ENCODE peak calls at places on chromosomes 3 and 15, in eight cellular contexts. X is CD8-positive, alpha-beta T cell; M is right cardiac atrium; W is thoracic aorta; V is lung; J is IMR-90; O is heart left ventricle; F is aorta. G is an unnamed sample.

GRCh38 chr3:63521657-63522056 is 130.8 kb upstream of the SNTN start:
- DNase-seq in M (no peak), O (no peak), F (no peak), W (no peak), X (no peak), J (no peak), V (peak; percentile 37), G (no peak)

GRCh38 chr15:39935241-39935640 is 1.3 kb downstream of the EIF2AK4 start:
- DNase-seq in O (no peak), V (no peak), W (no peak), J (no peak), F (no peak), M (no peak), X (no peak), G (no peak)

GRCh38 chr3:118080886-118081285 is 953.8 kb downstream of the IGSF11 start:
- DNase-seq in X (no peak), J (peak; percentile 18), F (no peak), W (no peak), O (no peak), V (no peak), M (no peak), G (no peak)

GRCh38 chr15:62881056-62881455 is 161.5 kb upstream of the TPM1 start:
- DNase-seq in W (no peak), M (no peak), X (no peak), F (no peak), J (no peak), O (no peak), V (no peak), G (no peak)

GRCh38 chr15:39748276-39748675 is 34.4 kb downstream of the FSIP1 start:
- DNase-seq in J (no peak), X (no peak), M (no peak), V (no peak), F (no peak), O (no peak), W (no peak), G (no peak)

GRCh38 chr3:100268986-100269385 is 8.2 kb downstream of the TBC1D23 start:
- DNase-seq in O (no peak), J (peak; percentile 27), V (no peak), X (no peak), W (no peak), F (no peak), M (no peak), G (no peak)

GRCh38 chr15:93018574-93018973 is 70.4 kb downstream of the RGMA start:
- DNase-seq in M (peak; percentile 45), X (no peak), F (no peak), J (no peak), V (no peak), W (no peak), O (no peak), G (no peak)

GRCh38 chr3:173843060-173843459 is 445.5 kb downstream of the NLGN1 start:
- DNase-seq in J (no peak), O (no peak), X (no peak), M (no peak), W (no peak), F (no peak), V (no peak), G (no peak)

GRCh38 chr15:37028609-37029287 is 71.6 kb downstream of the MEIS2 start:
- DNase-seq in O (no peak), F (no peak), J (peak; percentile 42), V (no peak), M (no peak), W (no peak), X (no peak), G (no peak)

GRCh38 chr3:69219101-69219708 is 96.8 kb upstream of the LMOD3 start:
- DNase-seq in W (no peak), M (no peak), O (no peak), V (no peak), X (no peak), J (no peak), F (no peak), G (no peak)

GRCh38 chr3:150049317-150049716 is 78.6 kb upstream of the PFN2 start:
- DNase-seq in X (no peak), W (no peak), O (no peak), M (no peak), J (peak; percentile 80), F (no peak), V (no peak), G (no peak)

GRCh38 chr15:62464705-62465104 is 299.6 kb upstream of the C2CD4B start:
- DNase-seq in J (peak; percentile 67), X (no peak), W (no peak), O (no peak), F (no peak), M (no peak), V (no peak), G (no peak)

GRCh38 chr3:112774293-112774926 is 72.3 kb downstream of the CD200R1L start:
- DNase-seq in X (no peak), F (no peak), V (no peak), W (no peak), M (peak; percentile 12), O (no peak), J (peak; percentile 90), G (no peak)

GRCh38 chr15:48981941-48982340 is 18.2 kb upstream of the SHC4 start:
- DNase-seq in J (no peak), M (no peak), W (no peak), O (no peak), V (no peak), X (no peak), F (no peak), G (no peak)

GRCh38 chr3:12994607-12995388 is 78.4 kb downstream of the IQSEC1 start:
- DNase-seq in W (peak; percentile 58), V (peak; percentile 84), J (peak; percentile 72), M (peak; percentile 95), F (peak; percentile 93), O (peak; percentile 94), X (peak; percentile 93), G (no peak)

GRCh38 chr3:187975571-187976360 is 178.2 kb upstream of the LPP start:
- DNase-seq in M (peak; percentile 50), W (no peak), V (no peak), X (no peak), O (no peak), J (no peak), F (no peak), G (no peak)

GRCh38 chr3:190321789-190322603 is at the start of gene CLDN1:
- DNase-seq in J (peak; percentile 69), V (peak; percentile 83), O (peak; percentile 89), X (peak; percentile 84), F (peak; percentile 88), W (no peak), M (peak; percentile 92), G (peak; percentile 63)

GRCh38 chr3:197970588-197970987 is 10.6 kb downstream of the LMLN start:
- DNase-seq in F (no peak), O (no peak), V (no peak), J (no peak), W (no peak), M (no peak), X (no peak), G (no peak)

GRCh38 chr15:99911824-99912223 is 178.6 kb upstream of the LYSMD4 start:
- DNase-seq in J (no peak), V (no peak), M (no peak), O (no peak), W (no peak), F (no peak), X (no peak), G (no peak)

GRCh38 chr3:30083315-30083714 is 523.1 kb upstream of the TGFBR2 start:
- DNase-seq in V (no peak), W (no peak), M (no peak), J (no peak), O (no peak), X (no peak), F (no peak), G (no peak)

GRCh38 chr3:144426366-144426765 is 454.7 kb downstream of the DIPK2A start:
- DNase-seq in J (no peak), X (no peak), O (no peak), W (no peak), V (no peak), M (no peak), F (no peak), G (no peak)

GRCh38 chr3:114376516-114376915 is 82.7 kb downstream of the TIGIT start:
- DNase-seq in J (no peak), V (no peak), O (no peak), X (no peak), M (no peak), W (no peak), F (no peak), G (no peak)

GRCh38 chr15:51281368-51281967 is 56.9 kb downstream of the CYP19A1 start:
- DNase-seq in W (no peak), V (peak; percentile 57), J (peak; percentile 53), M (peak; percentile 87), O (peak; percentile 81), F (peak; percentile 82), X (no peak), G (no peak)

GRCh38 chr3:150061288-150062018 is 90.8 kb upstream of the PFN2 start:
- DNase-seq in J (no peak), O (no peak), V (no peak), W (no peak), M (no peak), X (no peak), F (no peak), G (no peak)

GRCh38 chr15:59169337-59169736 is 37.3 kb upstream of the LDHAL6B start:
- DNase-seq in X (no peak), O (no peak), F (no peak), W (no peak), V (no peak), M (no peak), J (peak; percentile 86), G (no peak)

GRCh38 chr3:52469001-52469400 is 13.6 kb downstream of the NISCH start:
- DNase-seq in F (no peak), X (no peak), V (no peak), M (no peak), W (no peak), J (no peak), O (no peak), G (no peak)
- H3K27ac ChIP-seq in F (no peak overlapping the region), X (no peak overlapping the region), V (no peak overlapping the region), M (no peak overlapping the region), W (no peak overlapping the region), J (no peak overlapping the region), O (no peak overlapping the region), G (no peak overlapping the region)

GRCh38 chr3:17749705-17750293 is 7.4 kb upstream of the TBC1D5 start:
- DNase-seq in X (no peak), O (no peak), M (no peak), V (no peak), W (no peak), F (no peak), J (no peak), G (no peak)
- H3K4me3 ChIP-seq in X (peak overlapping the region; percentile 8), O (no peak overlapping the region), M (peak overlapping the region; percentile 36), V (no peak overlapping the region), W (peak overlapping the region; percentile 45), F (no peak overlapping the region), J (no peak overlapping the region), G (no peak overlapping the region)

GRCh38 chr15:83323296-83323711 is 38.8 kb upstream of the BNC1 start:
- DNase-seq in W (no peak), J (peak; percentile 98), V (no peak), F (no peak), O (no peak), M (peak; percentile 38), X (no peak), G (no peak)
- H3K4me1 ChIP-seq in W (no peaks in the 10 kb centered on the region), J (no peaks in the 10 kb centered on the region), V (no peaks in the 10 kb centered on the region), F (no peaks in the 10 kb centered on the region), O (no peaks in the 10 kb centered on the region), M (no peaks in the 10 kb centered on the region), X (no peaks in the 10 kb centered on the region), G (no peaks in the 10 kb centered on the region)

GRCh38 chr3:34948431-34948971 is 690.8 kb upstream of the ARPP21 start:
- DNase-seq in J (no peak), F (no peak), O (no peak), M (no peak), V (no peak), W (no peak), X (no peak), G (no peak)

GRCh38 chr3:34942256-34942655 is 697.1 kb upstream of the ARPP21 start:
- DNase-seq in V (no peak), X (no peak), F (no peak), O (no peak), W (no peak), J (no peak), M (no peak), G (no peak)

GRCh38 chr3:34947849-34948248 is 691.5 kb upstream of the ARPP21 start:
- DNase-seq in W (no peak), J (no peak), F (no peak), M (no peak), O (no peak), V (no peak), X (no peak), G (no peak)
- H3K27ac ChIP-seq in W (peak overlapping the region; percentile 25), J (no peak overlapping the region), F (no peak overlapping the region), M (no peak overlapping the region), O (no peak overlapping the region), V (peak overlapping the region; percentile 9), X (no peak overlapping the region), G (no peak overlapping the region)